ENCODE peak calls at places on chromosomes 5 and 9, in ten cellular contexts. B is endothelial cell, T is kidney, Y is Panc1, A is lower leg skin, E is WERI-Rb-1, X is spleen, R is fibroblast of the aortic adventitia, V is progenitor cell of endocrine pancreas, D is neural crest cell. Z is an unnamed sample.

GRCh38 chr9:123335227-123335985 is 20.6 kb upstream of the CRB2 start:
- DNase-seq in B (no peak), T (no peak), Y (no peak), A (no peak), E (no peak), X (no peak), R (peak), V (no peak), D (no peak), Z (no peak)

GRCh38 chr9:68711281-68711680 is 6.2 kb downstream of the PIP5K1B start:
- DNase-seq in B (no peak), T (no peak), Y (no peak), A (no peak), E (no peak), X (no peak), R (no peak), V (no peak), D (no peak), Z (no peak)

GRCh38 chr9:127492616-127493015 is 41.3 kb downstream of the LRSAM1 start:
- DNase-seq in B (no peak), T (no peak), Y (no peak), A (no peak), E (no peak), X (no peak), R (no peak), V (no peak), D (no peak), Z (no peak)

GRCh38 chr9:105651806-105652205 is 10.5 kb upstream of the TAL2 start:
- DNase-seq in B (no peak), T (no peak), Y (no peak), A (no peak), E (peak), X (no peak), R (no peak), V (no peak), D (no peak), Z (no peak)

GRCh38 chr5:153970496-153970895 is 68.2 kb downstream of the FAM114A2 start:
- DNase-seq in B (no peak), T (no peak), Y (no peak), A (no peak), E (no peak), X (no peak), R (no peak), V (no peak), D (no peak), Z (no peak)

GRCh38 chr9:134171316-134172197 is 7.2 kb upstream of the RNU6ATAC start:
- DNase-seq in B (no peak), T (no peak), Y (no peak), A (no peak), E (no peak), X (peak), R (peak), V (no peak), D (no peak), Z (no peak)

GRCh38 chr9:95089916-95090791 is 227.4 kb downstream of the FANCC start:
- DNase-seq in B (no peak), T (peak), Y (no peak), A (no peak), E (no peak), X (peak), R (no peak), V (no peak), D (no peak), Z (no peak)

GRCh38 chr9:4689687-4690104 is 10.3 kb downstream of the CDC37L1 start:
- DNase-seq in B (no peak), T (no peak), Y (no peak), A (no peak), E (no peak), X (no peak), R (peak), V (no peak), D (no peak), Z (no peak)

GRCh38 chr5:139698461-139699146 is 50.5 kb downstream of the CXXC5 start:
- DNase-seq in B (peak), T (peak), Y (no peak), A (peak), E (no peak), X (peak), R (peak), V (peak), D (peak), Z (no peak)

GRCh38 chr5:76144892-76145291 is 61.7 kb downstream of the SV2C start:
- DNase-seq in B (no peak), T (no peak), Y (no peak), A (no peak), E (no peak), X (no peak), R (no peak), V (no peak), D (no peak), Z (no peak)

GRCh38 chr5:76143884-76144283 is 60.7 kb downstream of the SV2C start:
- DNase-seq in B (no peak), T (no peak), Y (no peak), A (no peak), E (no peak), X (no peak), R (no peak), V (no peak), D (no peak), Z (no peak)

GRCh38 chr5:76145945-76146344 is 62.8 kb downstream of the SV2C start:
- DNase-seq in B (peak), T (no peak), Y (no peak), A (no peak), E (peak), X (no peak), R (peak), V (no peak), D (no peak), Z (no peak)
- TF ChIP-seq CTCF in B (peak), T (no peak), Y (peak), A (no peak), E (peak), X (no peak), R (no peak), V (peak), D (peak), Z (no peak)

GRCh38 chr5:141845371-141845821 is 32.8 kb downstream of the PCDH1 start:
- DNase-seq in B (no peak), T (peak), Y (no peak), A (no peak), E (peak), X (no peak), R (no peak), V (no peak), D (no peak), Z (no peak)
- TF ChIP-seq CTCF in B (no peak), T (no peak), Y (no peak), A (no peak), E (peak), X (no peak), R (no peak), V (peak), D (no peak), Z (no peak)

GRCh38 chr5:175464414-175465233 is 13.7 kb upstream of the SFXN1 start:
- DNase-seq in B (peak), T (no peak), Y (peak), A (no peak), E (peak), X (no peak), R (peak), V (peak), D (peak), Z (no peak)
- TF ChIP-seq CTCF in B (peak), T (peak), Y (peak), A (no peak), E (peak), X (peak), R (peak), V (peak), D (peak), Z (no peak)

GRCh38 chr5:132134384-132134783 is 60.8 kb downstream of the CSF2 start:
- DNase-seq in B (no peak), T (no peak), Y (no peak), A (no peak), E (no peak), X (no peak), R (peak), V (no peak), D (no peak), Z (no peak)
- TF ChIP-seq CTCF in B (peak), T (no peak), Y (peak), A (no peak), E (no peak), X (no peak), R (peak), V (peak), D (peak), Z (no peak)

DNA sequence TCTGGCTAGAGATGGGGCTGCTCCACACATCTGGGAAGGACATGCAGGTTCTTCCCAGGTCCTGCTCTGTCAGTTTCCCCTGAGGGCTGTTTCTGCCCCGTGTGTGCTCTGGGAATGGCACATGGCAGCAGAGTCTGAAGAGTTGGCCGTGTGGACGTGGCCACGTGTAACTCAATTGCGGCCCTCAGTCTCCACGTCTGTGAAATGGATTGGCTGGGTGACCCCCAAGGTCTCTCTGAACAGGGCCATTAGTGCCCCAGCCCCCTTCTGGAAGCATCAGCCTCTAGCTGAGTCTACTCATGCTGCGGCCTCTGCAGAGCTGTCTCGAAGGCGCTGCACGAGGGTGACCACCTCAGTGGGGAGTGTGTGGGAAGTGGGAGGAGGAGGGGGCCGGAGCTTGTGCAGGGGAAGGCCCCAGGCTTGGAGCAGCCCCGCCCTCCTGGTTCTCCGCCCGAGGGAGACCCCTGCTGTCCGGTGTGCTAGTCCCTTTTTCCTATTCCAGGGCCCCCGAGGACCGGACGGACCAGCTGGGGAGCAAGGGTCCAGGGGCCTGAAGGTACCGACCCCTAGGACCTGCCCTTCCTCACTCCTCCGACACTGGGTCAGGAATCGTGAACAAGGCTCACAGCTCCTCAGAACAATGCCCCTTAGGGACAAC is 58.9 kb upstream of the ORM1 start:
- DNase-seq in B (peak), T (no peak), Y (no peak), A (no peak), E (peak), X (no peak), R (no peak), V (no peak), D (peak), Z (no peak)
- TF ChIP-seq CTCF in B (no peak), T (no peak), Y (no peak), A (no peak), E (peak), X (no peak), R (no peak), V (peak), D (peak), Z (no peak)

DNA sequence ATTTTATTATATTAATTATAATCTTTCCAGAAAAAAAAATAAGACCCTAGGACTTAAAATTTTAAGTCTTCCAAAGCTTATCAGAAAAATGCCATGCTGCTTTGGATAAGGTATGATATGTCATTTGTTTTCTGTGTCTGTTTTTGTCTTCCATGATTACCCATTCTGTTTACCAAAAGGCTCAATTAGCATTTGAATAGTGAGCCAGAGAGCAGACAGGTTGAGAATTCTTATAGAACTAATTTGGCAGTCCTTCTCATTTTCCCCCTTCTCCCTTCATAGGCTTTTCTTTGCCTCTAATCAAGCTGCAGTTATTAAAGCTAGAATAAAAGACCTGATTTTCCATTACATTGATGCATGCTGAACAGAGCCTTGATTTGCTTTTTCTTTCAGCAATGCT is 993.0 kb downstream of the MAT2B start:
- DNase-seq in B (no peak), T (no peak), Y (no peak), A (no peak), E (no peak), X (no peak), R (no peak), V (no peak), D (no peak), Z (no peak)
- TF ChIP-seq CTCF in B (no peak), T (no peak), Y (no peak), A (no peak), E (no peak), X (no peak), R (no peak), V (no peak), D (no peak), Z (no peak)

GRCh38 chr5:55172051-55172899 is 702 bp downstream of the CDC20B start:
- DNase-seq in B (peak), T (no peak), Y (peak), A (peak), E (peak), X (no peak), R (peak), V (no peak), D (peak), Z (no peak)
- TF ChIP-seq CTCF in B (peak), T (peak), Y (peak), A (no peak), E (peak), X (peak), R (peak), V (peak), D (peak), Z (peak)

GRCh38 chr5:84379749-84380148 is 4.9 kb downstream of the EDIL3 start:
- DNase-seq in B (no peak), T (no peak), Y (no peak), A (no peak), E (no peak), X (no peak), R (peak), V (no peak), D (no peak), Z (no peak)
- TF ChIP-seq CTCF in B (no peak), T (no peak), Y (peak), A (no peak), E (no peak), X (no peak), R (peak), V (no peak), D (no peak), Z (no peak)

DNA sequence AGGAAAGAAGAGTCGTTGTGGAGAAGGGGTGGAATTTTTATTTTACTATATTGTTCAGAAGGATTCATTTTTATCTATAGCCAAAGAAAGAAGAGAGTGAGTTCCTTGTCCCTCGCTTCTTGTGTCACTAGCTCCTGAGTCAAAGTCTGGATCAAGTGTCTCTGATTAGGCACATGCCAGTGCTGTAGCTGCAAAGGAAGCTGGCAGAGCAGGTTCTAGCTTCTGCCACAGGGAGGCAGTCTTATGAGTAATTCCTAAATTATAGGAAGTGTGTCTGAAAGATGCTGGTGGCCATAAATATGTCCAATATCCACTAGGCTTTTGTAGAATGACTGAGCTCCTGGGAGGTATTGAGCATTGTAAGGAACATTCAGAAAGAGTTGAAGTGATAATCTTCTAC is 84.7 kb downstream of the DOCK2 start:
- DNase-seq in B (no peak), T (no peak), Y (no peak), A (no peak), E (no peak), X (no peak), R (no peak), V (no peak), D (no peak), Z (no peak)
- TF ChIP-seq CTCF in B (no peak), T (no peak), Y (peak), A (no peak), E (no peak), X (no peak), R (no peak), V (no peak), D (no peak), Z (no peak)